ENCODE peak calls at places on chromosomes 13 and 19, in five cellular contexts. G is mammary epithelial cell; Q is iPS DF 6.9; X is CD4-positive, alpha-beta memory T cell; S is colonic mucosa. J is an unnamed sample.

GRCh38 chr13:91358384-91358776 is 10.9 kb downstream of the MIR17HG start:
- DNase-seq in G (no peak), S (no peak), X (no peak), Q (no peak), J (no peak)

GRCh38 chr13:112069063-112069726 is 2.2 kb downstream of the SOX1 start:
- DNase-seq in X (no peak), Q (no peak), S (no peak), G (no peak), J (no peak)

GRCh38 chr19:34244611-34245299 is 9.6 kb upstream of the GARRE1 start:
- DNase-seq in Q (no peak), X (no peak), G (no peak), S (no peak), J (peak; percentile 67)

GRCh38 chr13:98889419-98890079 is 88.3 kb downstream of the DOCK9 start:
- DNase-seq in Q (no peak), G (peak; percentile 31), S (no peak), X (no peak), J (no peak)

GRCh38 chr19:3669134-3669436 is 31.2 kb downstream of the PIP5K1C start:
- DNase-seq in Q (no peak), G (no peak), S (no peak), X (peak; percentile 20), J (peak; percentile 52)

GRCh38 chr19:9586764-9587163 is 2.5 kb upstream of the ZNF121 start:
- DNase-seq in G (peak; percentile 70), S (peak; percentile 86), X (peak; percentile 78), Q (peak; percentile 61), J (peak; percentile 38)

GRCh38 chr19:2245273-2245672 is 3.9 kb upstream of the AMH start:
- DNase-seq in S (no peak), G (no peak), X (no peak), Q (no peak), J (no peak)

GRCh38 chr19:54451331-54451871 is 2.4 kb downstream of the LENG8 start:
- DNase-seq in S (no peak), G (no peak), X (no peak), Q (no peak), J (no peak)

GRCh38 chr13:109595466-109595865 is 190.9 kb downstream of the IRS2 start:
- DNase-seq in S (no peak), Q (no peak), X (no peak), G (no peak), J (no peak)

GRCh38 chr13:29817604-29818378 is 32.6 kb downstream of the UBL3 start:
- DNase-seq in G (no peak), Q (no peak), S (no peak), X (no peak), J (no peak)

GRCh38 chr13:49690133-49690989 is 925 bp downstream of the EBPL start:
- DNase-seq in S (peak; percentile 59), G (peak; percentile 33), Q (no peak), X (no peak), J (no peak)

GRCh38 chr13:39781381-39781780 is 125.9 kb downstream of the COG6 start:
- DNase-seq in X (no peak), S (no peak), Q (no peak), G (no peak), J (no peak)

GRCh38 chr13:33615436-33615835 is 202.5 kb upstream of the RFC3 start:
- DNase-seq in X (no peak), Q (no peak), S (no peak), G (no peak), J (no peak)

GRCh38 chr19:17322854-17323253 is 11.8 kb downstream of the ANO8 start:
- DNase-seq in S (peak; percentile 34), G (no peak), Q (no peak), X (no peak), J (no peak)

GRCh38 chr13:106052200-106052767 is 483.2 kb downstream of the EFNB2 start:
- DNase-seq in G (no peak), S (no peak), Q (no peak), X (no peak), J (no peak)

GRCh38 chr19:4120531-4120930 is 3.4 kb downstream of the MAP2K2 start:
- DNase-seq in S (no peak), X (no peak), Q (no peak), G (no peak), J (no peak)

GRCh38 chr13:103531278-103531677 is 465.1 kb upstream of the SLC10A2 start:
- DNase-seq in S (no peak), Q (no peak), G (no peak), X (no peak), J (no peak)

GRCh38 chr19:45070861-45071544 is 5.3 kb downstream of the ZNF296 start:
- DNase-seq in G (no peak), S (no peak), Q (no peak), X (peak; percentile 15), J (peak; percentile 35)

GRCh38 chr19:38663957-38664502 is 16.6 kb downstream of the ACTN4 start:
- DNase-seq in S (no peak), Q (no peak), X (no peak), G (no peak), J (peak; percentile 79)

GRCh38 chr19:49151339-49152217 is 3.6 kb downstream of the HRC start:
- DNase-seq in G (peak; percentile 84), X (peak; percentile 35), S (peak; percentile 98), Q (no peak), J (peak; percentile 68)

GRCh38 chr13:48853381-48854102 is 122.2 kb upstream of the FNDC3A start:
- DNase-seq in G (no peak), Q (no peak), S (no peak), X (no peak), J (no peak)

GRCh38 chr13:63299995-63300394 is 1884.3 kb upstream of the PCDH20 start:
- DNase-seq in S (no peak), Q (no peak), G (no peak), X (no peak), J (no peak)

GRCh38 chr19:1747285-1748114 is 5.8 kb upstream of the ONECUT3 start:
- DNase-seq in Q (no peak), S (peak; percentile 21), X (peak; percentile 70), G (peak; percentile 99), J (no peak)

GRCh38 chr19:45640849-45641273 is 1.7 kb upstream of the EML2 start:
- DNase-seq in S (peak; percentile 68), X (no peak), Q (no peak), G (peak; percentile 85), J (peak; percentile 66)

GRCh38 chr13:67230243-67230773 is at the start of gene PCDH9:
- DNase-seq in Q (peak; percentile 91), G (peak; percentile 94), X (peak; percentile 81), S (peak; percentile 94), J (peak; percentile 96)
- H3K27me3 ChIP-seq in Q (no peaks in the 10 kb centered on the region), G (peaks cover 4% of the 10 kb centered on the region), X (no peaks in the 10 kb centered on the region), S (peaks cover 3% of the 10 kb centered on the region), J (no peaks in the 10 kb centered on the region)

GRCh38 chr13:46386426-46386995 is 541 bp downstream of the RUBCNL start:
- DNase-seq in G (no peak), S (no peak), Q (no peak), X (no peak), J (no peak)

GRCh38 chr13:46388308-46388707 is 1.3 kb upstream of the RUBCNL start:
- DNase-seq in Q (no peak), S (no peak), X (no peak), G (no peak), J (no peak)

GRCh38 chr13:46385946-46386345 is 1.1 kb downstream of the RUBCNL start:
- DNase-seq in X (no peak), G (no peak), Q (no peak), S (no peak), J (no peak)

GRCh38 chr13:46388846-46389245 is 1.8 kb upstream of the RUBCNL start:
- DNase-seq in Q (no peak), G (peak; percentile 85), X (no peak), S (no peak), J (no peak)

DNA sequence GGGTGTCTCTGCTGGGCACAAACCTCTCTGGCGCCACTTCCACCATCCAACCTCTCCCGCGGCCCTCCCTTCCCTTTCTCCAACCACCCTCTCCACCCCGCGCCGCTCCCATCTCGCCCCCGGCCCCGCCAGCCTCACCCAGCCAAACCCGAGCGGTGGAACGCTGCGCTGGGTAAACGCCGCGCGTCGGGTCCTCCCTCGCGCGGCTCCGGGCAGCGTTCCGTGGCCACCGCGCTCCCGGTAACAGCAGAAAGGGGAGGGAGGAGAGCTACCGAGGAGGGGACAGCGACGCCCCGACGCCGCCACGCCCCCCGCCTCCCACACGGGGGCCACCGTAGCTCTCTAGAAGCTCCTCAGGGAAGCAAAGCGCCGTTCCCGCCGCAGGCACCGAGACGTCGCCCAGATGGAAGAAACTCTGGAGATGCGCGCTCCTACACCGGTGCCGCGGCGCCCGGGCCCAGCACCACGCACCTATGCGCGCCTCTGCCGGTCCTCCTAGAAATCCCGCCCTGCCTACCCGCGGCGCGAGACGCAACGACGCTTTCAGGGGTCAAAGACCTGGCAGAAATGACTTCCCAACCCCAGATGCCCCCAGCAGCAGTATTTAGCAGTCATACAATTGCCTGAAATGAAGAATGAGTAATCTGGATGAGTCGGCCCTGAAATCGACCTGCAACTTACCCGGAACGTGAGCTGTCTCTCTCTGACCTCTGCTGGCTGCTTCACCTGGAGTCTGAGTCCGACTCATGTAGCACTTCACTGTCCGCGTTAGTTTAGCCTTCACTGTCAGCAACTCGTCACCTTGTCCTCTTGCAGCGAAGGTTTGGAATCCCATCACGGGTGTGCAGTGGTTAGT is at the start of gene RUBCNL:
- DNase-seq in Q (no peak), X (no peak), S (peak; percentile 81), G (peak; percentile 85), J (peak; percentile 55)
- H3K27me3 ChIP-seq in Q (peaks cover 11% of the 10 kb centered on the region), X (peaks cover 8% of the 10 kb centered on the region), S (no peaks in the 10 kb centered on the region), G (no peaks in the 10 kb centered on the region), J (no peaks in the 10 kb centered on the region)

GRCh38 chr13:58620171-58620570 is 988.6 kb downstream of the PCDH17 start:
- DNase-seq in S (no peak), X (no peak), G (no peak), Q (no peak), J (no peak)
- H3K27me3 ChIP-seq in S (no peaks in the 10 kb centered on the region), X (no peaks in the 10 kb centered on the region), G (no peaks in the 10 kb centered on the region), Q (no peaks in the 10 kb centered on the region), J (no peaks in the 10 kb centered on the region)

GRCh38 chr19:5477451-5478215 is 22.4 kb downstream of the ZNRF4 start:
- DNase-seq in Q (no peak), G (no peak), X (no peak), S (no peak), J (no peak)

GRCh38 chr19:5478241-5478924 is 23.2 kb downstream of the ZNRF4 start:
- DNase-seq in S (no peak), G (no peak), Q (no peak), X (no peak), J (no peak)

GRCh38 chr19:5480427-5480836 is 25.2 kb downstream of the ZNRF4 start:
- DNase-seq in S (peak; percentile 27), Q (no peak), G (no peak), X (no peak), J (no peak)

GRCh38 chr19:5479958-5480357 is 24.7 kb downstream of the ZNRF4 start:
- DNase-seq in S (no peak), X (no peak), G (no peak), Q (no peak), J (no peak)

DNA sequence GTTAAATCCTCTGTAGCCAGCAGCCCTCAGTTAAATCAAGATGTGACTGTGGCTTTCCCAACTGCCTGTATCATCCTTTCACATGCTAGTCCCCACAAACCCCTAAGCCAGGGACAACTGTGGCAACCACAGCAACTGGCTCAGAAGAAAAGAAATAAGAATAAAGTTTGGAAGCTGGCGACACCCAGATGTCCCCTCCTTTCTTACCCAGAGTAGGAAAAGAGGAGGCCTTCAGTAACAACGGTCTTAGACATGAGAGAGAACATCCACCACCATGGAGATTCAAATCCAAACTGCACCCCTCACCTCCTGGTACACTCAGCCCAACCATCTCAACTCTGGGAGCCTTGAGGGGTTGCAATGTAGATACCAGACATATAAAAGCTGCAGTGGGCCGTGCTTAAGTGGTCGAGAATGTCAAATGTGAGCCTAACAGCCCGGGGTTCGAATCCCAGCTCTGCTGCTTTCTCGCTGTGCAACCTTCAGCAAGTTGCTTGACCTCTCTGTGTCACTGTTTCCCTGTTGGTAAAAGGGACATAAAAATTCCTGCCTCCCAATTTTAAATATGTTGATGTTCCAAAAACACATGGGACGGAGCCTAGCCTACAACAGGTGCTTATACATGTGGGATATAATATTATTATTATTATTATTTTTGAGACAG is 23.8 kb downstream of the ZNRF4 start:
- DNase-seq in S (no peak), G (no peak), X (no peak), Q (no peak), J (no peak)
- H3K27me3 ChIP-seq in S (no peaks in the 10 kb centered on the region), G (peaks cover 13% of the 10 kb centered on the region), X (no peaks in the 10 kb centered on the region), Q (no peaks in the 10 kb centered on the region), J (no peaks in the 10 kb centered on the region)

J was measured in right cardiac atrium.